ENCODE peak calls at places on chromosomes 4 and X, in four cellular contexts. S, Z, N and I are unnamed samples.

GRCh38 chrX:134670241-134670811 is 12.1 kb upstream of the PLAC1 start:
- DNase-seq in N (peak; percentile 81), S (no peak), Z (no peak), I (no peak)

GRCh38 chr4:153151535-153152452 is 52.4 kb upstream of the TRIM2 start:
- DNase-seq in Z (no peak), N (peak; percentile 35), S (peak; percentile 71), I (peak; percentile 27)

GRCh38 chrX:70998402-70999027 is 67.6 kb upstream of the SLC7A3 start:
- DNase-seq in Z (no peak), N (peak; percentile 88), S (peak; percentile 5), I (no peak)

GRCh38 chrX:131571348-131571747 is 27.5 kb downstream of the OR13H1 start:
- DNase-seq in Z (no peak), N (no peak), S (no peak), I (no peak)

GRCh38 chrX:115531818-115532403 is 29.1 kb upstream of the PLS3 start:
- DNase-seq in S (no peak), N (peak; percentile 68), Z (no peak), I (no peak)

GRCh38 chrX:135951291-135951690 is 22.5 kb downstream of the MMGT1 start:
- DNase-seq in S (no peak), N (no peak), Z (no peak), I (no peak)

GRCh38 chr4:87896020-87896621 is 63.4 kb downstream of the MEPE start:
- DNase-seq in N (peak; percentile 97), Z (no peak), S (peak; percentile 94), I (no peak)

GRCh38 chr4:104616401-104616820 is 121.7 kb upstream of the CXXC4 start:
- DNase-seq in Z (no peak), S (no peak), N (no peak), I (no peak)

GRCh38 chr4:168651374-168651773 is 154.5 kb downstream of the PALLD start:
- DNase-seq in S (no peak), N (no peak), Z (no peak), I (no peak)

GRCh38 chr4:55561884-55562283 is 15.2 kb upstream of the CLOCK start:
- DNase-seq in S (peak; percentile 15), N (peak; percentile 30), Z (no peak), I (no peak)

GRCh38 chr4:4456351-4456750 is 69.4 kb downstream of the NSG1 start:
- DNase-seq in Z (no peak), N (peak; percentile 48), S (no peak), I (no peak)

GRCh38 chr4:71630783-71631182 is 153.1 kb downstream of the GC start:
- DNase-seq in S (no peak), N (peak; percentile 74), Z (no peak), I (no peak)

GRCh38 chr4:26330186-26330787 is 9.5 kb downstream of the RBPJ start:
- DNase-seq in Z (no peak), N (peak; percentile 68), S (peak; percentile 79), I (no peak)

GRCh38 chr4:16461362-16461761 is 235.1 kb upstream of the TAPT1 start:
- DNase-seq in Z (no peak), S (no peak), N (peak; percentile 62), I (no peak)

GRCh38 chrX:69503835-69504625 is at the start of gene NALF2:
- DNase-seq in Z (no peak), N (peak; percentile 27), S (peak; percentile 12), I (no peak)

GRCh38 chrX:53695901-53696300 is 9.4 kb upstream of the HUWE1 start:
- DNase-seq in S (no peak), N (no peak), Z (no peak), I (no peak)

GRCh38 chr4:30945586-30945985 is 225.4 kb downstream of the PCDH7 start:
- DNase-seq in N (peak; percentile 47), S (no peak), Z (no peak), I (no peak)

GRCh38 chr4:165079476-165079875 is 25.8 kb downstream of the TRIM75 start:
- DNase-seq in N (peak; percentile 68), S (no peak), Z (no peak), I (no peak)

GRCh38 chr4:57628004-57628403 is 517.8 kb upstream of the IGFBP7 start:
- DNase-seq in Z (no peak), N (no peak), S (no peak), I (no peak)

GRCh38 chr4:7397206-7398103 is 37.3 kb downstream of the PSAPL1 start:
- DNase-seq in Z (no peak), N (peak; percentile 93), S (no peak), I (no peak)

GRCh38 chr4:2685541-2685940 is 70.6 kb downstream of the TNIP2 start:
- DNase-seq in S (no peak), N (peak; percentile 41), Z (no peak), I (no peak)

GRCh38 chr4:33924801-33925200 is 2319.5 kb downstream of the ARAP2 start:
- DNase-seq in Z (no peak), S (no peak), N (no peak), I (no peak)

GRCh38 chr4:157048248-157048647 is 27.7 kb upstream of the GLRB start:
- DNase-seq in S (no peak), N (no peak), Z (no peak), I (no peak)

GRCh38 chr4:166662266-166662843 is 571.9 kb downstream of the SPOCK3 start:
- DNase-seq in N (peak; percentile 47), S (no peak), Z (no peak), I (no peak)

GRCh38 chr4:133157460-133158160 is 8.5 kb downstream of the PCDH10 start:
- DNase-seq in N (no peak), S (no peak), Z (no peak), I (no peak)

GRCh38 chr4:26084414-26084813 is 170.4 kb downstream of the SMIM20 start:
- DNase-seq in S (no peak), Z (no peak), N (no peak), I (no peak)

GRCh38 chr4:156970501-156971167 is 965 bp downstream of the PDGFC start:
- DNase-seq in Z (no peak), N (peak; percentile 54), S (no peak), I (peak; percentile 32)

GRCh38 chr4:169315530-169316306 is 45.0 kb upstream of the SH3RF1 start:
- DNase-seq in N (peak; percentile 84), S (no peak), Z (no peak), I (no peak)

GRCh38 chr4:174283507-174284180 is at the start of the genes CEP44 and FBXO8:
- DNase-seq in Z (peak; percentile 47), S (peak; percentile 80), N (peak; percentile 72), I (peak; percentile 33)
- TF ChIP-seq CTCF in Z (no peak), S (no peak), N (no peak), I (no peak)

DNA sequence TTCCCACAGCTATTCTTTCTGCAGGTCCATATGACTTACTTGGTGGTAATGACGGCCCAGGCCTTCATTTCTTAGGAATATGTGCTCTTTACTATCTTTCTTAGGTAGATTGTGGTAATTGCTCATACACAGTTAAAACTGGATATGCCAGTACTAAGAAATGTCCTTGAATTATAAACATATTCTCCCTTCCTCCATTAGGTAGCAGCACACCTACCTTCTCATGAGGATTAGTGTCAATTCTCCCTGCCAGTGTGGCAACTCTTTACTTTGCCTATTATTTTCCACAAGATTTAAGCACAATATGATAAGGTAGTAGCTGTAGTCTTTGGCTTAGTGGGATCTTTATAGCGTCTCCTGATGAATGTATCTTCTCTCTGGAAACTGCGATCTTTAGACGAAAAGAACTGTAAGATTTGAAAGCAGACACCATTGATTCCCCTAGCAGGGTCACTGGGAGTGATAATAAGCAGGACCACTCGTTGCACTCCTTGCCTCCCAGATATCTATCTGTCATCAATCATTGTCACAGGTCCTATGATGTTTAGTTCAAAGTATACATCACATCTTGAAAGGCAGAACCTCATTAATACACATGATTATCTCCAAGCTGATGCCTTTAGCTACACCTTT is 1240.7 kb downstream of the C4orf33 start:
- DNase-seq in S (peak; percentile 27), Z (no peak), N (peak; percentile 41), I (no peak)
- TF ChIP-seq CTCF in S (peak; percentile 32), Z (no peak), N (peak; percentile 40), I (no peak)

DNA sequence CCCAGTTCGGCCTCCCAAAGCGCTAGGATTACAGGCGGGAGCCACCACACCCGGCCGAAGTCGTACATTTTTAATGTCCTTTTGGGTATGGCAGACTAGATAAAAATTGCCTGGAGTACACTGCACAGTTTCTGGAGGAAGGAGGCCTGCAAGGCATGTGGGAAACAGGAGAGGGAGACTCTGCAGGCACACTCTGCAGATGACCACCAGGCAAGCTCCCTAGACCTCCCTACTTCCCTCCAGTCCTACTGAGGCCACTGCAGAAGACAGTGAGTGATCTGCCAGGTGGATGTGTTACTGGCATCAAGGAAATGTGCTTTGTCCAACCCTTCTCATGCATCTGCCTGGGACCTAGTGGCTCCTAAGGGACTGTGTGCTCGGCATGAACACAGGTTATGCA is 11.4 kb downstream of the PDLIM3 start:
- DNase-seq in S (no peak), N (no peak), Z (no peak), I (no peak)
- TF ChIP-seq CTCF in S (no peak), N (no peak), Z (no peak), I (no peak)

GRCh38 chr4:48906283-48907173 is at the start of gene OCIAD2:
- DNase-seq in N (peak; percentile 56), Z (peak; percentile 88), S (peak; percentile 73), I (no peak)
- TF ChIP-seq CTCF in N (peak; percentile 23), Z (peak; percentile 62), S (no peak), I (no peak)

DNA sequence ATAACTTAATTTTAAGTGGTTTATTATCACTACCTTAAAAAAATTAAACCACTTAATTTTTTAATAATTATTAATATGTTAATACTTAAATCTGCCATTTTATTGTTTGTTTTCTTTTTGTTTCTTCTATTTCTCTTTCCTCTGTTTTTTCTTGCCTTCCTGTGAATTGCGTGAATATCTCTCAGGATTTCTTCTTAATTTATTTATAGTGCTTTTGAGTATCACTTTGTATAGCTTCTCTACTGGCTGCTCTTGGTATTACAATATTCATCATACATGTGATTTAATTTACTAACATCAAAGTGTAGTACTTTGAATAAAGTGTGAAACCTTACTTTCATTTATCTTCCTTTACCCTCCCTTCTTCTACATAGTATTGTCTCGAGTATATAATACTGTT is 349.5 kb upstream of the CPXCR1 start:
- DNase-seq in Z (no peak), N (no peak), S (no peak), I (no peak)
- TF ChIP-seq CTCF in Z (no peak), N (no peak), S (no peak), I (no peak)

DNA sequence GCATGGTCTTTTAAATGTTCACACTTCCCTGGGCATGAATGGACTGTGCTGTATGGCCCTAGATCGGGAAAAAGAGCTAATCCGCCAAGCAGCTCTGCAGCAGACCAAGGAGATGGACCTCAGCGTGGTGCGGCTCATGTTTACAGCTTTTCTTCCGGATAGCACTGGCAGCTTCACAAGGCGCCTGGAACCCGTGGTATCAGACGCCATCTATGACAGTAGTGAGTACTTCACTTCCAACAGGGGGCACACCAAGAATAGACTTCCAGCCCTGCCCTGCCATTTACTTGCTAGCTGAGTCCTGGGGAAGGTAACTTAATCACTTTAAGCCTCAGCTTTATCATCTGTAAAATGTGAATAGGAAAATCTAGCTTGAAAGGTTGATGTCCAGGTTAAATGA is 77.7 kb downstream of the NFKB1 start:
- DNase-seq in Z (no peak), N (no peak), S (peak; percentile 9), I (no peak)
- TF ChIP-seq CTCF in Z (peak; percentile 17), N (no peak), S (no peak), I (no peak)

DNA sequence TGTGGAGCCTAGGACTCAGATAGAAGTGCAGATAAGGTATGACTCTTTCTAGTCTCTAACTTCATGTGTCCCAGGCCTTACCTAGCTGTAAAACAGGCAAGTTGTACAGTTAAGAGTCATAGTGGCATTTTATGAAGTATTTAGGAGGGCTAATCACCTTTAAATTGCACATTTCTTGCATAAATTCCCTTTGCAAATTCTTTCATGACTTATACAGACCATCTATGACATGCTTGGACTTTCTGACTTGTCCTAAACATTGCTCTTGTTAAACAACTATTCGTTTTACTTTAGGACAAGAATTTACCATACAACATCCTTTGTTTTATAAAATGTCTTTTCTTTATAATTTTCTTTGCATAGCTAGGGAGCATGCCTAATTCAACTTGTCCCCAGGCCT is 7.8 kb upstream of the RRAGB start:
- DNase-seq in N (peak; percentile 4), S (peak; percentile 14), Z (no peak), I (no peak)
- TF ChIP-seq CTCF in N (no peak), S (no peak), Z (no peak), I (no peak)